ENCODE peak calls at places on chromosomes 4 and X, in six cellular contexts. K is AG04449, G is CMK, A is iPS-NIHi11, U is SW 1271, L is iPS DF 6.9. H is an unnamed sample.

GRCh38 chr4:107630185-107630705 is 89.8 kb downstream of the PAPSS1 start:
- DNase-seq in L (no peak), K (no peak), U (no peak), A (no peak), G (peak), H (no peak)

GRCh38 chr4:31071807-31072486 is 351.8 kb downstream of the PCDH7 start:
- DNase-seq in K (no peak), A (no peak), G (no peak), L (no peak), U (no peak), H (no peak)

GRCh38 chrX:72554448-72555140 is 18.0 kb downstream of the HDAC8 start:
- DNase-seq in A (peak), G (no peak), U (no peak), K (no peak), L (no peak), H (peak)

GRCh38 chr4:62896721-62897120 is 1512.5 kb downstream of the TECRL start:
- DNase-seq in G (no peak), A (no peak), L (no peak), U (no peak), K (no peak), H (no peak)

GRCh38 chr4:81085291-81085690 is 54.8 kb downstream of the BMP3 start:
- DNase-seq in L (no peak), A (no peak), G (no peak), U (no peak), K (no peak), H (no peak)

GRCh38 chr4:59540311-59540710 is 1659.8 kb upstream of the ADGRL3 start:
- DNase-seq in G (no peak), U (no peak), A (no peak), L (no peak), K (no peak), H (no peak)

GRCh38 chr4:167031534-167032156 is 202.6 kb downstream of the SPOCK3 start:
- DNase-seq in U (no peak), L (no peak), G (no peak), A (no peak), K (no peak), H (no peak)

GRCh38 chr4:158754385-158755180 is 14.2 kb upstream of the FNIP2 start:
- DNase-seq in U (no peak), G (no peak), K (peak), L (no peak), A (no peak), H (no peak)

GRCh38 chr4:54498661-54499111 is 159.1 kb upstream of the KIT start:
- DNase-seq in G (no peak), K (peak), L (no peak), A (peak), U (peak), H (no peak)

GRCh38 chr4:105651879-105652640 is 56.4 kb downstream of the INTS12 start:
- DNase-seq in A (no peak), K (no peak), U (no peak), G (no peak), L (no peak), H (no peak)

GRCh38 chrX:131649741-131650140 is 105.9 kb downstream of the OR13H1 start:
- DNase-seq in G (no peak), L (no peak), K (no peak), U (no peak), A (no peak), H (no peak)

GRCh38 chrX:103913356-103914020 is 48.9 kb upstream of the TMSB15B start:
- DNase-seq in A (no peak), G (no peak), L (no peak), U (no peak), K (no peak), H (peak)

GRCh38 chr4:15521442-15522039 is 51.9 kb downstream of the CC2D2A start:
- DNase-seq in G (no peak), U (no peak), L (no peak), K (no peak), A (no peak), H (no peak)

GRCh38 chr4:48173055-48173991 is 39.3 kb upstream of the TXK start:
- DNase-seq in L (no peak), K (peak), G (no peak), U (no peak), A (no peak), H (peak)

GRCh38 chrX:3950373-3950772 is 236.9 kb upstream of the PRKX start:
- DNase-seq in L (no peak), K (no peak), G (no peak), A (no peak), U (no peak), H (no peak)

GRCh38 chr4:113584407-113585150 is 177.0 kb downstream of the CAMK2D start:
- DNase-seq in U (no peak), L (peak), A (peak), G (no peak), K (no peak), H (peak)

GRCh38 chr4:174604198-174604597 is 81.9 kb upstream of the HPGD start:
- DNase-seq in K (no peak), U (no peak), G (no peak), L (no peak), A (no peak), H (no peak)

GRCh38 chr4:128310266-128310697 is 22.7 kb upstream of the PGRMC2 start:
- DNase-seq in L (no peak), A (peak), U (no peak), K (no peak), G (no peak), H (peak)

GRCh38 chr4:152265149-152265621 is 270.7 kb downstream of the FBXW7 start:
- DNase-seq in K (no peak), G (no peak), U (no peak), A (no peak), L (no peak), H (no peak)

GRCh38 chrX:96846841-96847240 is 36.9 kb upstream of the RPA4 start:
- DNase-seq in A (no peak), L (no peak), K (no peak), U (no peak), G (no peak), H (no peak)

GRCh38 chr4:23855912-23856605 is 33.8 kb downstream of the PPARGC1A start:
- DNase-seq in A (no peak), L (no peak), G (no peak), U (no peak), K (no peak), H (no peak)

GRCh38 chr4:83083925-83084475 is 30.5 kb downstream of the PLAC8 start:
- DNase-seq in U (no peak), L (no peak), A (no peak), K (no peak), G (peak), H (peak)

GRCh38 chr4:185265942-185266341 is 56.5 kb downstream of the SNX25 start:
- DNase-seq in A (no peak), L (no peak), U (no peak), K (peak), G (peak), H (no peak)

GRCh38 chr4:134024251-134024650 is 177.3 kb downstream of the PABPC4L start:
- DNase-seq in K (no peak), U (no peak), L (peak), G (no peak), A (peak), H (no peak)

GRCh38 chrX:71621644-71622346 is 3.5 kb upstream of the CXCR3 start:
- DNase-seq in G (no peak), U (no peak), A (no peak), L (no peak), K (no peak), H (no peak)

GRCh38 chr4:144338148-144338547 is 197.6 kb upstream of the GYPA start:
- DNase-seq in U (no peak), K (no peak), G (peak), A (no peak), L (no peak), H (no peak)

GRCh38 chr4:28225005-28225404 is 1364.4 kb downstream of the STIM2 start:
- DNase-seq in U (no peak), G (no peak), K (no peak), L (peak), A (peak), H (peak)

GRCh38 chr4:169900241-169900845 is 125.9 kb downstream of the MFAP3L start:
- DNase-seq in L (no peak), U (no peak), A (no peak), G (no peak), K (no peak), H (no peak)

GRCh38 chr4:19577121-19577520 is 674.6 kb upstream of the SLIT2 start:
- DNase-seq in U (no peak), K (no peak), L (no peak), G (no peak), A (no peak), H (no peak)

GRCh38 chrX:122219735-122220134 is 964.3 kb upstream of the GRIA3 start:
- DNase-seq in L (no peak), U (no peak), A (no peak), K (no peak), G (no peak), H (no peak)

GRCh38 chr4:177442623-177443155 is 452 bp upstream of the AGA start:
- DNase-seq in A (no peak), L (no peak), K (no peak), G (no peak), U (no peak), H (no peak)